ENCODE peak calls at places on chromosomes 11 and 22, in five cellular contexts. S, E, K, M and A are unnamed samples.
A peak's percentile ranks its signal among the peaks of the same experiment; 100 is the strongest.

GRCh38 chr22:39658367-39658766 is 87.8 kb downstream of the CACNA1I start:
- DNase-seq in M (no peak), E (no peak), S (no peak), K (no peak), A (no peak)

GRCh38 chr11:3162410-3163240 is 2.5 kb downstream of the OSBPL5 start:
- DNase-seq in E (peak; percentile 53), S (no peak), M (no peak), K (no peak), A (no peak)

GRCh38 chr11:62664405-62665074 is 470 bp downstream of the C11orf98 start:
- DNase-seq in K (no peak), M (peak; percentile 67), E (peak; percentile 69), S (no peak), A (no peak)

GRCh38 chr11:113114452-113115027 is 153.3 kb downstream of the NCAM1 start:
- DNase-seq in M (peak; percentile 46), S (peak; percentile 3), E (peak; percentile 66), K (peak; percentile 65), A (no peak)

GRCh38 chr22:33130473-33130872 is 72.3 kb upstream of the SYN3 start:
- DNase-seq in S (no peak), E (no peak), M (no peak), K (no peak), A (no peak)

GRCh38 chr11:27248430-27249207 is 114.4 kb downstream of the CCDC34 start:
- DNase-seq in K (no peak), S (no peak), E (no peak), M (peak; percentile 50), A (no peak)

GRCh38 chr11:118922745-118923627 is 2.7 kb downstream of the BCL9L start:
- DNase-seq in E (no peak), M (no peak), K (no peak), S (no peak), A (no peak)

GRCh38 chr11:119094816-119095065 is 6.9 kb downstream of the DPAGT1 start:
- DNase-seq in M (peak; percentile 84), K (peak; percentile 34), S (no peak), E (peak; percentile 85), A (peak; percentile 66)

GRCh38 chr11:19316434-19316833 is 75.7 kb upstream of the E2F8 start:
- DNase-seq in E (peak; percentile 73), K (no peak), S (no peak), M (peak; percentile 8), A (no peak)

GRCh38 chr11:11814614-11815452 is 26.9 kb upstream of the USP47 start:
- DNase-seq in S (no peak), M (no peak), K (no peak), E (no peak), A (no peak)

GRCh38 chr11:2803186-2804057 is 82.2 kb downstream of the CDKN1C start:
- DNase-seq in K (no peak), S (no peak), M (no peak), E (peak; percentile 57), A (no peak)

GRCh38 chr11:8870461-8871282 is 40.3 kb upstream of the AKIP1 start:
- DNase-seq in M (peak; percentile 83), E (peak; percentile 77), K (peak; percentile 71), S (peak; percentile 5), A (peak; percentile 55)

GRCh38 chr11:94185387-94186084 is 56.9 kb downstream of the PANX1 start:
- DNase-seq in M (peak; percentile 92), K (no peak), S (no peak), E (no peak), A (peak; percentile 27)

GRCh38 chr11:65090628-65091027 is 5.4 kb upstream of the VPS51 start:
- DNase-seq in E (no peak), K (no peak), S (no peak), M (no peak), A (no peak)

GRCh38 chr11:44456544-44457270 is 108.8 kb upstream of the CD82 start:
- DNase-seq in S (no peak), K (peak; percentile 28), M (no peak), E (no peak), A (no peak)